ENCODE peak calls at places on chromosomes 13 and 19, in seven cellular contexts. D is PC-3, A is thyroid gland, K is Caco-2, S is Peyer's patch, L is right lobe of liver, V is uterus. C is an unnamed sample.
A peak's percentile ranks its signal among the peaks of the same experiment; 100 is the strongest.

GRCh38 chr19:6038634-6039405 is 60.9 kb upstream of the RANBP3 start:
- DNase-seq in D (no peak), A (no peak), K (no peak), S (no peak), L (no peak), V (no peak), C (no peak)

GRCh38 chr13:29961036-29961685 is 110.7 kb upstream of the UBL3 start:
- DNase-seq in D (no peak), A (no peak), K (no peak), S (no peak), L (no peak), V (no peak), C (no peak)

GRCh38 chr19:28288850-28289249 is 924.1 kb downstream of the UQCRFS1 start:
- DNase-seq in D (no peak), A (no peak), K (no peak), S (no peak), L (no peak), V (no peak), C (no peak)

GRCh38 chr13:24683833-24684599 is 3.8 kb downstream of the ATP12A start:
- DNase-seq in D (peak; percentile 52), A (peak; percentile 75), K (peak; percentile 81), S (peak; percentile 77), L (peak; percentile 59), V (no peak), C (no peak)

GRCh38 chr13:97017322-97017721 is 23.0 kb upstream of the OXGR1 start:
- DNase-seq in D (no peak), A (no peak), K (no peak), S (no peak), L (no peak), V (no peak), C (no peak)

GRCh38 chr13:33353210-33353609 is 67.7 kb upstream of the STARD13 start:
- DNase-seq in D (no peak), A (peak; percentile 42), K (no peak), S (no peak), L (peak; percentile 52), V (no peak), C (no peak)

GRCh38 chr13:37144661-37145060 is 39.2 kb upstream of the CSNK1A1L start:
- DNase-seq in D (no peak), A (no peak), K (no peak), S (no peak), L (no peak), V (no peak), C (no peak)

GRCh38 chr13:44870456-44870929 is 118.8 kb downstream of the NUFIP1 start:
- DNase-seq in D (peak; percentile 7), A (peak; percentile 77), K (no peak), S (peak; percentile 81), L (peak; percentile 61), V (no peak), C (no peak)

GRCh38 chr19:48719263-48720171 is at the start of gene MAMSTR:
- DNase-seq in D (no peak), A (no peak), K (no peak), S (no peak), L (no peak), V (peak; percentile 57), C (no peak)

GRCh38 chr19:47158879-47159509 is 28.4 kb downstream of the SAE1 start:
- DNase-seq in D (no peak), A (no peak), K (no peak), S (no peak), L (no peak), V (no peak), C (no peak)

GRCh38 chr19:34228762-34229161 is 25.6 kb upstream of the GARRE1 start:
- DNase-seq in D (no peak), A (no peak), K (no peak), S (no peak), L (no peak), V (no peak), C (no peak)

GRCh38 chr19:52689804-52690394 is 44.9 kb downstream of the ZNF611 start:
- DNase-seq in D (no peak), A (peak; percentile 51), K (peak; percentile 51), S (peak; percentile 61), L (peak; percentile 52), V (peak; percentile 53), C (no peak)

GRCh38 chr19:18053571-18054219 is 33.0 kb downstream of the IL12RB1 start:
- DNase-seq in D (peak; percentile 35), A (no peak), K (no peak), S (no peak), L (no peak), V (no peak), C (no peak)

GRCh38 chr19:16361254-16361653 is 36.6 kb downstream of the KLF2 start:
- DNase-seq in D (no peak), A (no peak), K (no peak), S (no peak), L (no peak), V (no peak), C (no peak)

GRCh38 chr19:461664-462551 is 1.1 kb upstream of the SHC2 start:
- DNase-seq in D (peak; percentile 31), A (peak; percentile 63), K (peak; percentile 35), S (peak; percentile 80), L (peak; percentile 90), V (peak; percentile 37), C (no peak)

GRCh38 chr19:2047449-2048103 is 3.5 kb downstream of the MKNK2 start:
- DNase-seq in D (peak; percentile 15), A (peak; percentile 53), K (no peak), S (peak; percentile 88), L (peak; percentile 83), V (no peak), C (no peak)

GRCh38 chr13:103883152-103883551 is 816.9 kb upstream of the SLC10A2 start:
- DNase-seq in D (peak; percentile 97), A (peak; percentile 71), K (peak; percentile 78), S (peak; percentile 59), L (peak; percentile 75), V (peak; percentile 23), C (peak; percentile 71)

GRCh38 chr19:35347171-35347929 is at the start of gene FFAR1:
- DNase-seq in D (no peak), A (no peak), K (no peak), S (peak; percentile 21), L (peak; percentile 44), V (no peak), C (no peak)

GRCh38 chr19:32041681-32042292 is 303.6 kb upstream of the ZNF507 start:
- DNase-seq in D (no peak), A (peak; percentile 58), K (peak; percentile 46), S (peak; percentile 64), L (no peak), V (peak; percentile 60), C (no peak)

GRCh38 chr13:106629068-106629712 is 61.3 kb upstream of the ARGLU1 start:
- DNase-seq in D (no peak), A (no peak), K (no peak), S (no peak), L (no peak), V (no peak), C (no peak)

GRCh38 chr19:4738734-4739133 is 15.1 kb upstream of the DPP9 start:
- DNase-seq in D (peak; percentile 22), A (no peak), K (no peak), S (no peak), L (no peak), V (no peak), C (no peak)

GRCh38 chr19:8499048-8499833 is 3.2 kb downstream of the PRAM1 start:
- DNase-seq in D (no peak), A (no peak), K (no peak), S (no peak), L (no peak), V (no peak), C (no peak)

GRCh38 chr13:112785419-112785856 is 95.6 kb downstream of the ATP11A start:
- DNase-seq in D (no peak), A (no peak), K (no peak), S (no peak), L (no peak), V (peak; percentile 10), C (no peak)

GRCh38 chr13:34942732-34943674 is 933 bp downstream of the NBEA start:
- DNase-seq in D (peak; percentile 41), A (peak; percentile 65), K (no peak), S (peak; percentile 44), L (no peak), V (peak; percentile 18), C (no peak)

GRCh38 chr19:5288347-5288739 is 52.3 kb downstream of the PTPRS start:
- DNase-seq in D (no peak), A (no peak), K (no peak), S (no peak), L (no peak), V (no peak), C (no peak)

GRCh38 chr13:97028441-97029299 is 34.4 kb upstream of the OXGR1 start:
- DNase-seq in D (peak; percentile 76), A (peak; percentile 58), K (peak; percentile 81), S (no peak), L (peak; percentile 56), V (peak; percentile 35), C (no peak)

GRCh38 chr19:31099470-31100190 is 249.6 kb downstream of the TSHZ3 start:
- DNase-seq in D (peak; percentile 1), A (no peak), K (no peak), S (no peak), L (no peak), V (no peak), C (no peak)

GRCh38 chr13:90868321-90868920 is 479.1 kb upstream of the MIR17HG start:
- DNase-seq in D (peak; percentile 49), A (peak; percentile 20), K (peak; percentile 57), S (no peak), L (no peak), V (no peak), C (no peak)
- TF ChIP-seq CTCF in D (peak; percentile 75), A (peak; percentile 59), K (peak; percentile 67), S (peak; percentile 38), L (peak; percentile 66), V (no peak), C (peak; percentile 17)

GRCh38 chr13:99997702-99998219 is 16.2 kb downstream of the ZIC2 start:
- DNase-seq in D (no peak), A (no peak), K (no peak), S (no peak), L (no peak), V (no peak), C (no peak)
- H3K4me3 ChIP-seq in D (no peak overlapping the region), A (no peak overlapping the region), K (no peak overlapping the region), S (no peak overlapping the region), L (no peak overlapping the region), V (no peak overlapping the region), C (no peak overlapping the region)

GRCh38 chr19:15025237-15025636 is 24.0 kb upstream of the CASP14 start:
- DNase-seq in D (peak; percentile 53), A (no peak), K (peak; percentile 23), S (no peak), L (no peak), V (no peak), C (no peak)
- TF ChIP-seq CTCF in D (peak; percentile 60), A (no peak), K (peak; percentile 16), S (no peak), L (peak; percentile 7), V (no peak), C (no peak)

GRCh38 chr13:41426047-41426446 is 31.3 kb upstream of the RGCC start:
- DNase-seq in D (no peak), A (no peak), K (no peak), S (no peak), L (no peak), V (no peak), C (no peak)

GRCh38 chr13:41427700-41428099 is 29.6 kb upstream of the RGCC start:
- DNase-seq in D (no peak), A (no peak), K (no peak), S (no peak), L (no peak), V (no peak), C (no peak)

DNA sequence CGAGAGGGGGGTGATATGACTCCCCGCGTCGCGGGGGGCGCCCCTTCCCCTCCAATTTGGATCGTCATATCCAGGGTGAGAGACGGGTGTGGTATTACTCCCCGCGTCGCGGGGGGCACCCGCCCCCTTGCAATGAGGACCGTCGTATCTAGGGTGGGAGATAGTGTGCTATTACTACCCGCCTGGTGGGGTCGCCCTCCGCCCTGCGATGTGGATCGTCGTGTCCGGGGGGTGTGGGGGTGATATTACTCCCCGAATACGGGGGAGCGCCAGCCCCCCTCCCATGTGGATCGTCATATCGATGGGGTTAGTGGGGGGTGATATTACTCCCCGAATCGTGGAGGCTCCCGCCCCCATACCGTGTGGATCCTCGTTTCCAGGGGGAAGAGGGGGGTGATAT is 29.2 kb upstream of the RGCC start:
- DNase-seq in D (no peak), A (no peak), K (no peak), S (no peak), L (no peak), V (no peak), C (no peak)
- H3K4me3 ChIP-seq in D (no peak overlapping the region), A (no peak overlapping the region), K (no peak overlapping the region), S (no peak overlapping the region), L (no peak overlapping the region), V (no peak overlapping the region), C (no peak overlapping the region)

C was measured in AG04449.